ENCODE peak calls at places on chromosomes 12 and 14, in five cellular contexts. O is T-helper 1 cell; K is CD8-positive, alpha-beta T cell; H is CD4-positive, alpha-beta memory T cell; F is stimulated activated CD4-positive, alpha-beta T cell treated with anti-CD3 and anti-CD28 coated beads, Interleukin-15, amount 100 ng/mL, for 24 hours. G is an unnamed sample.

GRCh38 chr14:54599932-54600331 is 33.0 kb downstream of the SAMD4A start:
- DNase-seq in O (no peak), K (no peak), H (no peak), F (no peak), G (no peak)

GRCh38 chr12:96255077-96255476 is 60.9 kb downstream of the ELK3 start:
- DNase-seq in O (no peak), K (no peak), H (no peak), F (no peak), G (no peak)

GRCh38 chr14:103928011-103928890 is at the start of gene TDRD9:
- DNase-seq in O (no peak), K (no peak), H (no peak), F (no peak), G (no peak)

GRCh38 chr12:32124637-32125036 is 18.0 kb downstream of the BICD1 start:
- DNase-seq in O (no peak), K (no peak), H (no peak), F (no peak), G (no peak)

GRCh38 chr12:63103489-63104131 is 47.4 kb downstream of the AVPR1A start:
- DNase-seq in O (no peak), K (no peak), H (peak), F (peak), G (no peak)

GRCh38 chr14:21101802-21102413 is 1.0 kb downstream of the TMEM253 start:
- DNase-seq in O (no peak), K (no peak), H (no peak), F (no peak), G (no peak)

GRCh38 chr12:132397152-132397933 is 68.0 kb upstream of the GALNT9 start:
- DNase-seq in O (no peak), K (no peak), H (no peak), F (no peak), G (no peak)

GRCh38 chr12:57604454-57605307 is at the start of gene DTX3:
- DNase-seq in O (no peak), K (peak), H (no peak), F (peak), G (peak)

GRCh38 chr12:29216797-29217583 is 67.9 kb downstream of the FAR2 start:
- DNase-seq in O (no peak), K (no peak), H (no peak), F (no peak), G (no peak)